ENCODE peak calls at places on chromosome 1, in seven cellular contexts. F is DND-41, J is AG09319, U is PC-9, O is kidney tubule cell, S is endothelial cell, A is NCI-H774. V is an unnamed sample.

GRCh38 chr1:9062846-9063245 is 6.6 kb downstream of the SLC2A5 start:
- DNase-seq in F (no peak), J (no peak), U (no peak), O (no peak), S (no peak), A (no peak), V (no peak)

GRCh38 chr1:59750612-59751395 is 63.9 kb upstream of the HOOK1 start:
- DNase-seq in F (no peak), J (no peak), U (peak), O (peak), S (no peak), A (no peak), V (peak)

GRCh38 chr1:13605159-13605558 is 21.5 kb downstream of the PDPN start:
- DNase-seq in F (no peak), J (peak), U (no peak), O (no peak), S (no peak), A (no peak), V (no peak)

GRCh38 chr1:186026946-186027345 is 292.8 kb downstream of the HMCN1 start:
- DNase-seq in F (no peak), J (no peak), U (no peak), O (no peak), S (no peak), A (no peak), V (no peak)

GRCh38 chr1:67013573-67013972 is 40.4 kb downstream of the SLC35D1 start:
- DNase-seq in F (no peak), J (no peak), U (no peak), O (peak), S (no peak), A (no peak), V (no peak)

GRCh38 chr1:171141336-171142051 is 43.6 kb upstream of the FMO2 start:
- DNase-seq in F (no peak), J (peak), U (no peak), O (no peak), S (no peak), A (no peak), V (peak)

GRCh38 chr1:5811419-5811818 is 180.8 kb downstream of the NPHP4 start:
- DNase-seq in F (no peak), J (no peak), U (no peak), O (no peak), S (no peak), A (no peak), V (no peak)

GRCh38 chr1:110602466-110602865 is 3.7 kb downstream of the KCNA2 start:
- DNase-seq in F (no peak), J (no peak), U (no peak), O (no peak), S (no peak), A (no peak), V (no peak)

GRCh38 chr1:120179420-120180348 is 3.4 kb upstream of the SEC22B start:
- DNase-seq in F (no peak), J (peak), U (peak), O (peak), S (no peak), A (no peak), V (peak)

GRCh38 chr1:40664167-40664537 is 1.3 kb downstream of the RIMS3 start:
- DNase-seq in F (peak), J (no peak), U (no peak), O (no peak), S (no peak), A (no peak), V (no peak)

GRCh38 chr1:32766328-32766972 is 50.7 kb downstream of the YARS1 start:
- DNase-seq in F (peak), J (no peak), U (no peak), O (no peak), S (no peak), A (no peak), V (no peak)

GRCh38 chr1:42931108-42931539 is 27.5 kb downstream of the SLC2A1 start:
- DNase-seq in F (peak), J (no peak), U (no peak), O (peak), S (peak), A (no peak), V (no peak)

GRCh38 chr1:158425020-158425419 is 1.0 kb downstream of the OR10K2 start:
- DNase-seq in F (no peak), J (no peak), U (no peak), O (no peak), S (no peak), A (no peak), V (no peak)

GRCh38 chr1:16420719-16421118 is 16.5 kb downstream of the SPATA21 start:
- DNase-seq in F (peak), J (no peak), U (no peak), O (peak), S (no peak), A (no peak), V (no peak)

GRCh38 chr1:246434335-246434734 is 72.7 kb downstream of the SMYD3 start:
- DNase-seq in F (no peak), J (no peak), U (no peak), O (no peak), S (no peak), A (no peak), V (no peak)

GRCh38 chr1:183197762-183198161 is 11.7 kb downstream of the LAMC2 start:
- DNase-seq in F (no peak), J (no peak), U (no peak), O (no peak), S (no peak), A (no peak), V (no peak)

GRCh38 chr1:59229138-59229537 is 67.8 kb upstream of the FGGY start:
- DNase-seq in F (no peak), J (peak), U (no peak), O (peak), S (no peak), A (no peak), V (no peak)

GRCh38 chr1:212612251-212612961 is 3.8 kb downstream of the ATF3 start:
- DNase-seq in F (no peak), J (no peak), U (no peak), O (no peak), S (no peak), A (no peak), V (no peak)

GRCh38 chr1:170200161-170200560 is 54.4 kb downstream of the NTMT2 start:
- DNase-seq in F (no peak), J (no peak), U (no peak), O (no peak), S (no peak), A (no peak), V (no peak)

GRCh38 chr1:153752561-153753195 is 22.5 kb upstream of the SLC27A3 start:
- DNase-seq in F (no peak), J (no peak), U (no peak), O (peak), S (no peak), A (no peak), V (no peak)

GRCh38 chr1:24961961-24962861 is 32.1 kb upstream of the RUNX3 start:
- DNase-seq in F (peak), J (no peak), U (no peak), O (no peak), S (peak), A (no peak), V (no peak)

GRCh38 chr1:184405743-184406142 is 18.9 kb downstream of the C1orf21 start:
- DNase-seq in F (no peak), J (no peak), U (no peak), O (no peak), S (no peak), A (no peak), V (no peak)

GRCh38 chr1:6009120-6010040 is 17.2 kb upstream of the NPHP4 start:
- DNase-seq in F (no peak), J (no peak), U (no peak), O (no peak), S (no peak), A (no peak), V (no peak)

GRCh38 chr1:66371233-66372005 is 162.5 kb upstream of the SGIP1 start:
- DNase-seq in F (no peak), J (no peak), U (no peak), O (peak), S (peak), A (no peak), V (peak)

GRCh38 chr1:213055087-213055591 is 4.1 kb downstream of the RPS6KC1 start:
- DNase-seq in F (no peak), J (no peak), U (no peak), O (no peak), S (no peak), A (no peak), V (no peak)

GRCh38 chr1:91075233-91076135 is 53.6 kb upstream of the ZNF644 start:
- DNase-seq in F (no peak), J (no peak), U (no peak), O (no peak), S (no peak), A (no peak), V (no peak)

GRCh38 chr1:39089811-39090519 is 63.8 kb downstream of the NDUFS5 start:
- DNase-seq in F (no peak), J (no peak), U (no peak), O (no peak), S (no peak), A (no peak), V (no peak)

GRCh38 chr1:19044975-19045831 is 88.7 kb upstream of the IFFO2 start:
- DNase-seq in F (peak), J (no peak), U (no peak), O (peak), S (no peak), A (no peak), V (no peak)

GRCh38 chr1:15714438-15715136 is 21.5 kb upstream of the SLC25A34 start:
- DNase-seq in F (no peak), J (peak), U (no peak), O (no peak), S (no peak), A (no peak), V (no peak)

GRCh38 chr1:83889707-83890106 is 109.2 kb downstream of the TTLL7 start:
- DNase-seq in F (no peak), J (no peak), U (no peak), O (no peak), S (no peak), A (no peak), V (no peak)

GRCh38 chr1:116568925-116569490 is 1.8 kb downstream of the CD58 start:
- DNase-seq in F (no peak), J (no peak), U (no peak), O (no peak), S (no peak), A (no peak), V (no peak)

GRCh38 chr1:118136511-118136937 is 48.5 kb downstream of the SPAG17 start:
- DNase-seq in F (no peak), J (no peak), U (no peak), O (peak), S (no peak), A (no peak), V (peak)